ENCODE peak calls at places on chromosomes 1 and 21, in eight cellular contexts. B is ovary, N is heart left ventricle, C is astrocyte of the cerebellum, L is psoas muscle, V is NB4, R is cardiac muscle cell, Y is fibroblast of pulmonary artery. F is an unnamed sample.

GRCh38 chr1:205576011-205576410 is 55.8 kb downstream of the ELK4 start:
- DNase-seq in C (no peak), V (no peak), Y (peak), B (no peak), R (no peak), L (no peak), N (peak), F (no peak)

GRCh38 chr21:42454791-42455190 is 41.2 kb downstream of the RSPH1 start:
- DNase-seq in Y (no peak), V (no peak), C (no peak), R (no peak), N (no peak), B (no peak), L (no peak), F (no peak)

GRCh38 chr1:203424861-203425667 is 50.5 kb upstream of the PRELP start:
- DNase-seq in C (no peak), Y (no peak), L (no peak), V (no peak), R (no peak), B (no peak), N (no peak), F (no peak)

GRCh38 chr1:22196641-22197040 is 53.7 kb upstream of the WNT4 start:
- DNase-seq in Y (no peak), C (no peak), R (no peak), B (no peak), N (no peak), V (no peak), L (no peak), F (no peak)

GRCh38 chr1:52662645-52663313 is 29.8 kb downstream of the SHISAL2A start:
- DNase-seq in R (peak), B (no peak), N (no peak), Y (peak), V (no peak), L (no peak), C (no peak), F (peak)

GRCh38 chr1:28196330-28196729 is 19.8 kb upstream of the PTAFR start:
- DNase-seq in Y (no peak), B (no peak), V (no peak), L (no peak), C (no peak), N (no peak), R (no peak), F (no peak)

GRCh38 chr1:3399732-3400131 is 54.7 kb upstream of the ARHGEF16 start:
- DNase-seq in V (no peak), N (no peak), Y (no peak), C (no peak), R (no peak), B (no peak), L (no peak), F (no peak)

GRCh38 chr1:52365746-52366516 is at the start of gene CC2D1B:
- DNase-seq in R (peak), Y (peak), V (peak), B (peak), C (peak), L (peak), N (peak), F (peak)

GRCh38 chr1:48920741-48921330 is 144.1 kb upstream of the BEND5 start:
- DNase-seq in N (no peak), B (no peak), R (no peak), C (no peak), Y (no peak), L (no peak), V (no peak), F (no peak)

GRCh38 chr21:38721983-38722382 is 83.7 kb upstream of the ETS2 start:
- DNase-seq in L (no peak), R (no peak), Y (peak), N (no peak), C (no peak), B (no peak), V (peak), F (no peak)

GRCh38 chr1:205472737-205473565 is 17.1 kb upstream of the BLACAT1 start:
- DNase-seq in Y (no peak), B (peak), L (no peak), N (no peak), C (no peak), V (no peak), R (no peak), F (no peak)

GRCh38 chr1:11473635-11474034 is 5.3 kb upstream of the DISP3 start:
- DNase-seq in B (no peak), Y (peak), C (no peak), L (no peak), R (peak), N (no peak), V (peak), F (peak)

DNA sequence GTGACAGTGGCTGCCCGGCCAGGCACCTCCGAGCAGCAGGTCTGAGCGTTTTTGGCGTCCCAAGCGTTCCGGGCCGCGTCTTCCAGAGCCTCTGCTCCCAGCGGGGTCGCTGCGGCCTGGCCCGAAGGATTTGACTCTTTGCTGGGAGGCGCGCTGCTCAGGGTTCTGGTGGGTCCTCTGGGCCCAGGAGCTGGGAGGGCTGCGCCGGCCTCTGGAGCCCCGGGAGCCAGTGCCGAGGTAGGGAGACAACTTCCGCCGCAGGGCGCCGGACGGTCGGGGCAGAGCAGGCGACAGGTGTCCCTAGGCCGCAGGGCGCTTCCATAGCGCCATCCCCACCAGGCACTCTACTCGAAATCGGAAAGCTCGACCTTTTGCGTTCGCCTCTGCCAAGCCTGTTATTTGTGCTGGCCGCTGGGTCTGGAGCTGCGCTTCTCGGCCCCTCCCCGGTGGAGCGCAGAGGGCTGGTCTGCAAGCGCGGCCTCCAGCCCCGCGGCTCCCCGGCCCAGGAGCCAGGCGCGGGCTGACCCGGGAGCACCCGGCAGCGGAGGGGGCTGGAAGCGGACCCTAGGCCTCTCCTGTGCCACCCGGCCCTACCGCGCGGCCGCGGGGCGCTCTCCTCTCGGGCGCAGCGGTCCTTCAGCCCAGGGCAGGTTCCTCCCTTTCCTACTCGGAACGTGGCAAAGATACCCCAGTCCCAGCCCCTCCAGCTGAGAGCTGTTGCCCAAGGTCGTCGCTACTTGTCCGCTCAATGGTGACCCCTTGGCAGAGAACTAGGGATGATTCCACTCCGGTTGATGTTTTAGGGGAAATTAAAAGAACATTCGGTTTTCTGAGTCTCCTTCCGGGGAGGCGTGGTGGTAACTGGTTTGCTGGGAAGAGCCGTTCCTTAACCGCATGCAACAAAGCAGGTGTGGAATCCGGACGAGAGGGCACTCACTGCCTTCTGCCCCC is 2.3 kb downstream of the SIM2 start:
- DNase-seq in N (no peak), C (no peak), V (no peak), L (no peak), R (peak), B (no peak), Y (no peak), F (no peak)
- H3K4me3 ChIP-seq in N (peak), C (no peak), V (no peak), L (peak), R (peak), B (peak), Y (no peak), F (no peak)

GRCh38 chr1:155210304-155210703 is 1.8 kb downstream of the MTX1 start:
- DNase-seq in L (no peak), C (no peak), V (peak), R (no peak), Y (no peak), B (no peak), N (no peak), F (no peak)
- H3K4me3 ChIP-seq in L (peak), C (no peak), V (peak), R (no peak), Y (no peak), B (no peak), N (no peak), F (no peak)

DNA sequence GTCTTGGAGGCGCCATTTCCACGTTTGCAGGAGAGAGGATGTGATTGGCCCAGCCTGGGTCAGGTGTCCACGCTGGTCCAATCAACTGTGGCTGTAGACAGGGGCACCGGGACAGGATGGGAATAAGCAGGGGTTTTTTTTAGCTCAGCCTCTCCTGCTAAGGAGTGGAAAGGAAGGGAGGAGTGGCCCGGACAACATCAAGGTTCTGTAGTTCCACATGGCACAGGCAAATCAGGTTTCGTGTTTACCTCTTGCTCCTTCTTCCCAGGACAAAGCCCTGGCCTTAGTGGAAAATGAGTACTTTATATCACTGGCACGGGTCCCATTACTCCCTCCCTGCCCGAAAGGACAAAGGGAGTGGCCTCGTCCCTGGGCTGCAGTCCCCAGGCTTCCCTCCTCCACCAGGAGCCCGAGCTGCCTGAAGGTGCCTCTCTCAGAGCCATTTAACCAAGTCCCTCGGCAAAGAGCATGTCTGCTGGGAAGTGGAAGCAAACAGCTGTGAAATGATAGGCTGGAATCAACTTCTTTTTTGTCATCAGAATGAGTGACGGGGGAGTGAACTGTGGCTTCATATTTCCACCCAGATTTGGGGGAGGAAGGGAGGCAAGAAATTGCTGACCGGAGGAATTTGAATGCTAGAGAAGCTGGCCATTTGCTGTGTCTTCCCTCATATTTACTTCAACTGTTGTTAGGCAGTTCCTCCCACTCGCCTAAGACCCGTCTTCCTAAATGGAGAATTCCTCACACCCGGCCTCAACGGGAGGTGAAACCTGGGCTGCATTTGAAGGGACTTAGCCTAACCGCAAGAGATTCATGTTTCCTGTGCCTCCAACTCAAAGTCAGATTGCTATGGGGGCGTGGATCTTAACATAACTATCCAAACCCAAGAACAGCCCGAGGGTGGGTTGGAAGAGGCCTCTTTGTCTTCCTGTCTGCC is 84.9 kb upstream of the SLC44A3 start:
- DNase-seq in B (peak), N (peak), L (no peak), Y (peak), C (peak), R (no peak), V (peak), F (no peak)
- H3K4me3 ChIP-seq in B (no peak), N (no peak), L (no peak), Y (peak), C (no peak), R (no peak), V (peak), F (no peak)

GRCh38 chr1:100719490-100719889 is at the start of gene VCAM1:
- DNase-seq in L (no peak), C (no peak), R (peak), Y (peak), B (peak), V (no peak), N (peak), F (no peak)
- H3K4me3 ChIP-seq in L (peak), C (peak), R (peak), Y (peak), B (peak), V (no peak), N (peak), F (no peak)

GRCh38 chr1:1630965-1631792 is 794 bp upstream of the MMP23B start:
- DNase-seq in B (peak), R (peak), Y (peak), V (peak), C (no peak), N (peak), L (peak), F (no peak)
- H3K4me3 ChIP-seq in B (peak), R (no peak), Y (no peak), V (no peak), C (no peak), N (peak), L (peak), F (no peak)

GRCh38 chr1:59678809-59679228 is 135.9 kb upstream of the HOOK1 start:
- DNase-seq in Y (peak), L (no peak), C (peak), R (peak), B (no peak), V (peak), N (no peak), F (peak)

GRCh38 chr1:59680044-59680443 is 134.7 kb upstream of the HOOK1 start:
- DNase-seq in Y (no peak), N (no peak), C (no peak), B (no peak), R (no peak), L (no peak), V (no peak), F (no peak)

GRCh38 chr1:59674605-59675004 is 140.1 kb upstream of the HOOK1 start:
- DNase-seq in R (no peak), B (no peak), C (no peak), V (peak), N (peak), Y (peak), L (no peak), F (peak)

GRCh38 chr1:59682405-59683080 is 132.2 kb upstream of the HOOK1 start:
- DNase-seq in B (no peak), Y (no peak), L (no peak), N (no peak), R (no peak), V (no peak), C (no peak), F (no peak)

GRCh38 chr1:59678065-59678808 is 136.5 kb upstream of the HOOK1 start:
- DNase-seq in C (no peak), N (no peak), Y (peak), B (no peak), L (no peak), R (no peak), V (no peak), F (no peak)
- H3K4me3 ChIP-seq in C (no peak), N (no peak), Y (no peak), B (no peak), L (no peak), R (no peak), V (no peak), F (no peak)

GRCh38 chr21:41361786-41362604 is at the start of gene MX2:
- DNase-seq in Y (peak), B (no peak), N (peak), L (peak), V (peak), C (no peak), R (no peak), F (peak)
- H3K4me3 ChIP-seq in Y (peak), B (peak), N (peak), L (peak), V (peak), C (no peak), R (no peak), F (peak)

GRCh38 chr1:172109357-172109756 is 268.1 kb downstream of the DNM3 start:
- DNase-seq in B (no peak), V (no peak), N (no peak), L (no peak), C (no peak), Y (peak), R (no peak), F (peak)
- H3K4me3 ChIP-seq in B (no peak), V (no peak), N (no peak), L (no peak), C (no peak), Y (no peak), R (no peak), F (no peak)